ENCODE peak calls at places on chromosome X, in seven cellular contexts. C is esophagus squamous epithelium; V is HFF-Myc; K is OCI-LY7; G is activated CD8-positive, alpha-beta memory T cell treated with anti-CD3 and anti-CD28 coated beads, Interleukin-2, amount 50 U/mL, for 4 hours; O is NCI-H774; P is WTC11. W is an unnamed sample.

GRCh38 chrX:71154641-71155040 is 10.0 kb downstream of the NLGN3 start:
- DNase-seq in K (no peak), O (no peak), V (no peak), C (no peak), P (no peak), G (no peak), W (no peak)

GRCh38 chrX:139094671-139095592 is 383.4 kb upstream of the FGF13 start:
- DNase-seq in P (no peak), G (no peak), K (no peak), O (no peak), C (no peak), V (no peak), W (no peak)

GRCh38 chrX:85003655-85004244 is at the start of gene APOOL:
- DNase-seq in O (peak), G (peak), P (peak), C (peak), K (peak), V (peak), W (peak)

GRCh38 chrX:108332281-108332680 is 105.9 kb downstream of the COL4A6 start:
- DNase-seq in G (no peak), O (no peak), V (no peak), K (no peak), C (no peak), P (no peak), W (no peak)

GRCh38 chrX:82748901-82749505 is 759.1 kb upstream of the POU3F4 start:
- DNase-seq in V (no peak), O (no peak), K (no peak), C (no peak), G (no peak), P (no peak), W (no peak)

GRCh38 chrX:110836982-110837381 is 41.4 kb upstream of the CHRDL1 start:
- DNase-seq in C (no peak), K (no peak), P (peak), G (no peak), O (no peak), V (no peak), W (no peak)

GRCh38 chrX:47501226-47502071 is 18.4 kb upstream of the ZNF41 start:
- DNase-seq in P (no peak), C (no peak), O (no peak), G (no peak), K (peak), V (peak), W (peak)

GRCh38 chrX:154488336-154489075 is 1.9 kb downstream of the SLC10A3 start:
- DNase-seq in G (no peak), O (no peak), C (no peak), V (no peak), P (no peak), K (no peak), W (no peak)

GRCh38 chrX:39904816-39905474 is 192.8 kb downstream of the BCOR start:
- DNase-seq in V (no peak), P (no peak), O (no peak), K (no peak), C (no peak), G (no peak), W (no peak)

GRCh38 chrX:2928127-2928582 is 984 bp downstream of the ARSD start:
- DNase-seq in P (peak), C (peak), G (no peak), O (no peak), K (no peak), V (peak), W (peak)

GRCh38 chrX:31604629-31605221 is 532.9 kb upstream of the FTHL17 start:
- DNase-seq in K (no peak), O (no peak), P (no peak), V (no peak), C (no peak), G (no peak), W (no peak)

GRCh38 chrX:24325231-24325630 is 11.4 kb upstream of the SUPT20HL2 start:
- DNase-seq in K (no peak), P (no peak), V (no peak), G (no peak), O (no peak), C (no peak), W (no peak)

GRCh38 chrX:21657318-21658151 is 595 bp downstream of the KLHL34 start:
- DNase-seq in C (no peak), O (no peak), G (peak), V (no peak), K (no peak), P (peak), W (no peak)

GRCh38 chrX:84729809-84730208 is 227.6 kb upstream of the HDX start:
- DNase-seq in V (no peak), K (peak), G (no peak), C (no peak), O (peak), P (peak), W (no peak)

GRCh38 chrX:16579517-16579916 is 70.4 kb upstream of the S100G start:
- DNase-seq in C (no peak), K (no peak), O (no peak), G (no peak), P (no peak), V (no peak), W (no peak)

GRCh38 chrX:100512471-100512870 is 72.3 kb upstream of the TNMD start:
- DNase-seq in O (no peak), C (no peak), P (no peak), G (no peak), K (peak), V (peak), W (no peak)

GRCh38 chrX:131271826-131272225 is 17.3 kb downstream of the IGSF1 start:
- DNase-seq in V (no peak), C (no peak), G (no peak), P (no peak), O (no peak), K (no peak), W (no peak)

GRCh38 chrX:27491397-27491796 is 28.3 kb upstream of the PPP4R3C start:
- DNase-seq in K (no peak), C (no peak), O (no peak), V (no peak), G (no peak), P (no peak), W (no peak)

GRCh38 chrX:48521353-48522243 is at the start of gene EBP:
- DNase-seq in G (peak), V (peak), K (peak), O (peak), P (peak), C (peak), W (peak)

GRCh38 chrX:39688576-39689373 is 409.0 kb downstream of the BCOR start:
- DNase-seq in O (peak), C (no peak), P (peak), K (no peak), V (no peak), G (no peak), W (no peak)

GRCh38 chrX:81957900-81958545 is 756.1 kb downstream of the SH3BGRL start:
- DNase-seq in C (no peak), V (no peak), G (no peak), O (no peak), K (no peak), P (no peak), W (no peak)